ENCODE peak calls at places on chromosomes 5 and 9, in seven cellular contexts. M is fibroblast of lung; O is H1; F is mesendoderm; B is upper lobe of left lung; Z is H9; U is CD4-positive, CD25-positive, alpha-beta regulatory T cell. J is an unnamed sample.

GRCh38 chr9:4796988-4797956 is 4.5 kb downstream of the RCL1 start:
- DNase-seq in M (peak), O (no peak), F (peak), B (no peak), Z (peak), U (peak), J (no peak)

GRCh38 chr5:965604-966344 is 42.8 kb upstream of the NKD2 start:
- DNase-seq in M (no peak), O (no peak), F (no peak), B (no peak), Z (no peak), U (no peak), J (no peak)

GRCh38 chr5:173706700-173707099 is 90.2 kb upstream of the BOD1 start:
- DNase-seq in M (no peak), O (no peak), F (no peak), B (no peak), Z (no peak), U (no peak), J (no peak)

GRCh38 chr9:75775173-75775572 is 115.3 kb upstream of the PCSK5 start:
- DNase-seq in M (no peak), O (no peak), F (no peak), B (no peak), Z (no peak), U (no peak), J (no peak)

GRCh38 chr9:135525241-135526088 is 4.2 kb downstream of the LCN1 start:
- DNase-seq in M (no peak), O (peak), F (no peak), B (no peak), Z (peak), U (no peak), J (no peak)

GRCh38 chr5:90657030-90657429 is 98.4 kb downstream of the ADGRV1 start:
- DNase-seq in M (no peak), O (no peak), F (no peak), B (no peak), Z (no peak), U (no peak), J (no peak)

GRCh38 chr9:132651259-132651658 is 18.5 kb downstream of the DDX31 start:
- DNase-seq in M (peak), O (no peak), F (no peak), B (no peak), Z (no peak), U (peak), J (peak)

GRCh38 chr5:53323943-53324642 is 156.3 kb upstream of the FST start:
- DNase-seq in M (peak), O (no peak), F (no peak), B (no peak), Z (no peak), U (no peak), J (no peak)

GRCh38 chr5:132003982-132004381 is 7.5 kb downstream of the ACSL6 start:
- DNase-seq in M (no peak), O (no peak), F (no peak), B (no peak), Z (no peak), U (no peak), J (no peak)

GRCh38 chr9:129486496-129487306 is 134.2 kb downstream of the C9orf50 start:
- DNase-seq in M (peak), O (no peak), F (no peak), B (peak), Z (no peak), U (no peak), J (no peak)

GRCh38 chr5:91271999-91272398 is 111.1 kb downstream of the ARRDC3 start:
- DNase-seq in M (no peak), O (no peak), F (no peak), B (no peak), Z (no peak), U (no peak), J (no peak)

GRCh38 chr5:3026099-3026498 is 274.6 kb upstream of the IRX2 start:
- DNase-seq in M (no peak), O (no peak), F (no peak), B (no peak), Z (no peak), U (no peak), J (no peak)

GRCh38 chr5:31116466-31117031 is 76.9 kb upstream of the CDH6 start:
- DNase-seq in M (no peak), O (no peak), F (no peak), B (no peak), Z (no peak), U (no peak), J (no peak)

GRCh38 chr5:151274666-151275065 is 21.7 kb downstream of the GM2A start:
- DNase-seq in M (no peak), O (no peak), F (no peak), B (peak), Z (no peak), U (no peak), J (no peak)

GRCh38 chr5:96142786-96143434 is 181.3 kb upstream of the ELL2 start:
- DNase-seq in M (peak), O (no peak), F (no peak), B (no peak), Z (no peak), U (no peak), J (no peak)

GRCh38 chr5:98541641-98542040 is 231.8 kb upstream of the RGMB start:
- DNase-seq in M (no peak), O (no peak), F (no peak), B (no peak), Z (no peak), U (no peak), J (no peak)

GRCh38 chr5:1878050-1878849 is 4.5 kb downstream of the IRX4 start:
- DNase-seq in M (no peak), O (peak), F (peak), B (no peak), Z (peak), U (no peak), J (no peak)

GRCh38 chr5:107687937-107688336 is 17.2 kb upstream of the EFNA5 start:
- DNase-seq in M (no peak), O (no peak), F (no peak), B (no peak), Z (no peak), U (no peak), J (no peak)

GRCh38 chr9:121902483-121903135 is 190.5 kb downstream of the TTLL11 start:
- DNase-seq in M (peak), O (no peak), F (no peak), B (no peak), Z (no peak), U (no peak), J (no peak)

GRCh38 chr9:88794100-88794499 is 197.2 kb upstream of the S1PR3 start:
- DNase-seq in M (no peak), O (no peak), F (no peak), B (no peak), Z (no peak), U (no peak), J (no peak)

GRCh38 chr9:75228893-75229292 is 140.6 kb downstream of the OSTF1 start:
- DNase-seq in M (no peak), O (no peak), F (no peak), B (no peak), Z (no peak), U (no peak), J (no peak)

GRCh38 chr5:158020555-158021418 is 161.8 kb upstream of the CLINT1 start:
- DNase-seq in M (no peak), O (no peak), F (peak), B (no peak), Z (no peak), U (no peak), J (no peak)

GRCh38 chr5:155726267-155726666 is 600.7 kb upstream of the SGCD start:
- DNase-seq in M (peak), O (peak), F (peak), B (no peak), Z (peak), U (no peak), J (no peak)

GRCh38 chr5:179623906-179624741 is 653 bp upstream of the HNRNPH1 start:
- DNase-seq in M (peak), O (no peak), F (no peak), B (peak), Z (no peak), U (peak), J (peak)

GRCh38 chr5:95861858-95862561 is 39.5 kb upstream of the GLRX start:
- DNase-seq in M (peak), O (no peak), F (no peak), B (no peak), Z (no peak), U (no peak), J (peak)

GRCh38 chr9:97696025-97696822 is 916 bp downstream of the XPA start:
- DNase-seq in M (peak), O (no peak), F (no peak), B (no peak), Z (no peak), U (peak), J (no peak)

GRCh38 chr5:4862500-4862899 is 277.6 kb upstream of the ADAMTS16 start:
- DNase-seq in M (peak), O (no peak), F (peak), B (no peak), Z (no peak), U (peak), J (no peak)

GRCh38 chr9:3500044-3500443 is 25.8 kb downstream of the RFX3 start:
- DNase-seq in M (no peak), O (no peak), F (no peak), B (no peak), Z (no peak), U (no peak), J (no peak)

GRCh38 chr9:133320421-133320881 is 15.5 kb downstream of the SURF6 start:
- DNase-seq in M (no peak), O (no peak), F (peak), B (peak), Z (peak), U (no peak), J (no peak)

GRCh38 chr9:617441-618085 is 223.9 kb upstream of the DMRT1 start:
- DNase-seq in M (no peak), O (no peak), F (peak), B (no peak), Z (peak), U (no peak), J (no peak)

GRCh38 chr9:120755827-120756434 is 37.3 kb downstream of the FBXW2 start:
- DNase-seq in M (peak), O (peak), F (peak), B (peak), Z (peak), U (peak), J (no peak)

GRCh38 chr5:74332654-74333053 is 307.9 kb downstream of the ENC1 start:
- DNase-seq in M (no peak), O (no peak), F (no peak), B (no peak), Z (no peak), U (no peak), J (no peak)

GRCh38 chr9:127780126-127780885 is 1.8 kb upstream of the SH2D3C start:
- DNase-seq in M (no peak), O (no peak), F (no peak), B (no peak), Z (no peak), U (no peak), J (peak)

GRCh38 chr9:127781821-127782220 is 3.4 kb upstream of the SH2D3C start:
- DNase-seq in M (no peak), O (no peak), F (no peak), B (no peak), Z (no peak), U (no peak), J (no peak)

GRCh38 chr9:127785023-127785932 is 556 bp upstream of the CDK9 start:
- DNase-seq in M (peak), O (peak), F (peak), B (peak), Z (peak), U (peak), J (peak)

GRCh38 chr9:127783644-127784043 is 2.2 kb upstream of the CDK9 start:
- DNase-seq in M (no peak), O (no peak), F (no peak), B (peak), Z (no peak), U (no peak), J (no peak)

DNA sequence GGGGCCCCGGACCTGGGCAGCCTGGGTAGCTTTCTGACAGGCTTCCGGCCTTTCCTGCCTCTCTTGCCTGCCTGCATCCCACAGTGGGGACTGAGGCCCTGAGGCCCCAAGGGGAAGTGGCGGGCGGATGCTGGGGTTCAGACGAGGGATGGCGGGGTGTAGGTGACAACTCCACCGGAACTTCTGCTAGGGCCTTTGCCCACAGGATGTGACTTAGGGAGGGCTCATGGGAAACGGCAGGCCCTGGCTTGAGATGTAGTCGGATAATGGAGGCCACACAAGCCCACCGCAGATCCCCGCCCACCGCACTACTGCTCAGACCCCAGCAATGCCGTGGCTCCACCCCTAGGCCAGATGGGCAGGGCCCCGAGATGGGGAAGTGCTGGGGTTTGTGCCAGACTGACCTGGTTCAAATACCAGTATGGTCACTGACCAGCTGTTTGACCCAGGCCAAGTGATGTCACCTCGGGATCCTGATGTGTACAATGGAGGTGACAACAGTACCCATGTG is 2.7 kb upstream of the CDK9 start:
- DNase-seq in M (no peak), O (no peak), F (no peak), B (peak), Z (no peak), U (peak), J (no peak)
- H3K27ac ChIP-seq in M (no peak), O (no peak), F (no peak), B (peak), Z (no peak), U (peak), J (peak)

DNA sequence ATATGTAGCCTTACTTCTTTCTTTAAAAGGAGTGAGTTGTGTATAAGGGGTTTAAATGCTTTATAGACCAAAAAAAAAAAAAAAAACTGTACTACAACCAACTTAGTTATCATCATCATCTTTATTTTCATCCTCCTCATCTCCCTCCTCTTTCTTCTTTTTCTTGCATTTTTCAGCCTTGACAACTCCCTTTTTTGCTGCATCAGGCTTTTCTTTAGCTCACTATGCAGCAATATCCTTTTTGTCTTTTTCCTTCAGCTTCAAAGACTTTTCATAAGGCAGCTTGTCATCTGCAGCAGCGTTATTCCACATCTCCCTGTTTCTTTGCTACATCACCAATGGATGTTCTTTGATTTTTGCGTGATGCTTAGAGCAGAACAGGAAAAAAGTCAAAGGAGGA is 526.0 kb downstream of the ZNF608 start:
- DNase-seq in M (no peak), O (no peak), F (no peak), B (no peak), Z (no peak), U (no peak), J (no peak)
- H3K27ac ChIP-seq in M (no peak), O (no peak), F (no peak), B (no peak), Z (no peak), U (no peak), J (no peak)

DNA sequence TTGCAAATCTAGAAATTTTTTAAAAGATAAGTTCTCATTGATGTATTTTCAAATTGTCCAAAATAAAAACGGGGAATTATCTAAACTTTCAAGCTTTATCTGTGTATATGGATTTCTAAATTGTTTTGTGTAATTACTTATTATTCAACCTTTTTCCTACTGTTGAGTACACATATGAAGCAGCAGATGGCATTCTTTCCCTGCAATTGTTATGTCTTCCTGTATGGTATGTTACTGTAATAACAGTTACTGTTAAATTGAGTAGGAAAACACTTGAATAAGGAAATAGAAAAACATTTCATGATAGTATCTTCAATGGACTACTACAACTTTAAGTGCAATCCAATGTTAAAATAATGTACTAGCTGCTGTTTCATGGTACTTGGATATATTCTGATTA is 124.8 kb downstream of the RANBP17 start:
- DNase-seq in M (peak), O (no peak), F (peak), B (no peak), Z (no peak), U (peak), J (no peak)
- H3K27ac ChIP-seq in M (no peak), O (no peak), F (no peak), B (no peak), Z (no peak), U (no peak), J (no peak)

GRCh38 chr5:175353876-175354275 is 90.1 kb downstream of the DRD1 start:
- DNase-seq in M (peak), O (no peak), F (no peak), B (no peak), Z (no peak), U (no peak), J (no peak)
- H3K27ac ChIP-seq in M (no peak), O (no peak), F (no peak), B (no peak), Z (no peak), U (no peak), J (no peak)

DNA sequence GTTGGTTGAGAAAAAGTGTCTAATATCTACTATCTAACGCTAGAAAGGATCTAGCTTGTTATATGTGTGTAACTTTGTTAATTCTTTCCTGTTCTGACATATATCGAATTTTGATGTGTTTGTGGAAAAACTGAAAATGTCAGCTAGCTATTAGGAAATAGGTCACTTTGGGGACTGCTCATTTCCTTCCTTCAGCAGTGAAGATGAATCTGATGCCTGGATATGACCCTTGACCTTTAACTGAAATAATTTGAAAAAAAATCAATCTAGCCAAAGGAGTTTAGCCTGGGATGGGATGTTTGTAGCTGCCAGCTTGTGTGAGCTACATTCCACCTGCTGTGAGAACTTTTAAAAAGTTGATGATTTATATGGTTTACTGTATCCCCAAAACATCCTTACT is 66.8 kb downstream of the CD180 start:
- DNase-seq in M (no peak), O (no peak), F (no peak), B (no peak), Z (no peak), U (no peak), J (no peak)
- H3K27ac ChIP-seq in M (no peak), O (no peak), F (no peak), B (no peak), Z (no peak), U (no peak), J (no peak)

GRCh38 chr5:78808380-78808779 is 159.8 kb upstream of the LHFPL2 start:
- DNase-seq in M (no peak), O (no peak), F (no peak), B (no peak), Z (no peak), U (no peak), J (no peak)

GRCh38 chr5:78809444-78809843 is 160.9 kb upstream of the LHFPL2 start:
- DNase-seq in M (no peak), O (no peak), F (no peak), B (no peak), Z (no peak), U (no peak), J (no peak)

GRCh38 chr5:78806544-78806943 is 158.0 kb upstream of the LHFPL2 start:
- DNase-seq in M (peak), O (no peak), F (no peak), B (no peak), Z (no peak), U (no peak), J (no peak)

GRCh38 chr5:78810098-78810497 is 161.5 kb upstream of the LHFPL2 start:
- DNase-seq in M (no peak), O (no peak), F (no peak), B (no peak), Z (no peak), U (no peak), J (no peak)

DNA sequence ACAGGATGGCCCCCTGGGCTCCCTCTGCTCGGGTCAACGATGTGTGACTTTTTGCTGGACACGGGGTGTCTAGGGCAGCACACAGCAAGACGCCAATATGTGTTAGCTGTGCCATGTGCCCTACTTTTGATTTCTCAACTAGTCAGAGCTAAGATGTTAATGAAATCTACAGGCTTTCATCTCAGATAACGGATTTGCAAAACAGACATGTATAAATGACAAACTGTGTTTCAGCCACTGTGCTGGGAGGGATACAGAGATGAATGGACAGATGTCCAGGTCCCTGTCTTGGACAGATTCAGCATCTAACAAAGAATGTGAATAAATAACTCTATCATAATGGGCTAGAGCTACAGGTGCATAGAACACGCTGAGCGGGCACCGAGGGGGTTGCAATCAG is 160.2 kb upstream of the LHFPL2 start:
- DNase-seq in M (no peak), O (no peak), F (no peak), B (no peak), Z (no peak), U (no peak), J (no peak)
- H3K27ac ChIP-seq in M (no peak), O (no peak), F (no peak), B (no peak), Z (no peak), U (no peak), J (no peak)

DNA sequence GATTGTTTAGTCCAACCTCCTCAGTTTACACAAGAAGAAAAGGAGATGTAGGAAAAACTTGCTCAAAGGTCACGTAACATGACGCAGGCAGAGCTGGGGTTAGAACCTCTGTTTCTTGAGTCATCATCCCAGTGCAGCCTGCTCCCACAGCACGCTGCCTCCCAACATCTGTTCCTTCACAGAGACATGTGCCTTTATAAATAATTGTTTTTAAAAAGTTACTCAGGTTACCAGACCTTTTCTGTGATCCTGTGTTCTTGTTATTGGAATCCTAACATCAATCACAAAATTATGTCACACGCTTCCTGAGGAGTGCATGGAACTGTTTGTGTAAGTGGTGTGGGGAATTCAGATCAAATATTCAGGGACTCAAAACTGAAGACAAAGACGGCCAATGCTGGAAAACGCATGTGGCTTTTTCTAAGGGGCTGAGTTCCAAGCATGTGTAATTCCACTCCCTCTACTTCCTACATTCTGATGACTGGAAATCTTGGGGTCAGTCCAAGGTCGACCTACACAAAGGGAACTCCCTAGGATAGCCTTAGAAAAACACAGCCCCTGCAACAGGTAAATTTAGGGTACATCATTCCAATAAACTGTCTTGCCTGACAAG is 184.3 kb downstream of the TSSK1B start:
- DNase-seq in M (peak), O (no peak), F (no peak), B (peak), Z (no peak), U (no peak), J (no peak)
- H3K27ac ChIP-seq in M (peak), O (no peak), F (no peak), B (peak), Z (no peak), U (no peak), J (no peak)

J was measured in caudate nucleus.